ENCODE peak calls at places on chromosome 19, in five cellular contexts. F is H9, E is mesenchymal stem cell, I is H1, L is trophoblast cell. Y is an unnamed sample.
A peak's percentile ranks its signal among the peaks of the same experiment; 100 is the strongest.

GRCh38 chr19:29320611-29321010 is 107.7 kb upstream of the UQCRFS1 start:
- DNase-seq in F (peak; percentile 8), E (no peak), I (no peak), L (no peak), Y (no peak)

GRCh38 chr19:41376241-41376997 is at the start of gene TMEM91:
- DNase-seq in F (peak; percentile 69), E (peak; percentile 64), I (peak; percentile 85), L (no peak), Y (no peak)

GRCh38 chr19:18987456-18987855 is 45.9 kb downstream of the SUGP2 start:
- DNase-seq in F (no peak), E (no peak), I (no peak), L (no peak), Y (no peak)

GRCh38 chr19:44587863-44588752 is 25.3 kb upstream of the IGSF23 start:
- DNase-seq in F (no peak), E (peak; percentile 92), I (no peak), L (peak; percentile 69), Y (no peak)

GRCh38 chr19:57477191-57478008 is at the start of gene ZNF772:
- DNase-seq in F (peak; percentile 91), E (peak; percentile 98), I (peak; percentile 93), L (peak; percentile 87), Y (peak; percentile 92)

GRCh38 chr19:30131246-30131645 is 189.2 kb downstream of the URI1 start:
- DNase-seq in F (no peak), E (no peak), I (no peak), L (peak; percentile 80), Y (no peak)

GRCh38 chr19:18160792-18161690 is 8.1 kb downstream of the PIK3R2 start:
- DNase-seq in F (peak; percentile 76), E (no peak), I (peak; percentile 92), L (peak; percentile 52), Y (peak; percentile 66)

GRCh38 chr19:10420444-10421239 is at the start of gene PDE4A:
- DNase-seq in F (peak; percentile 57), E (peak; percentile 46), I (peak; percentile 80), L (no peak), Y (no peak)

GRCh38 chr19:27792576-27793127 is 1420.3 kb downstream of the UQCRFS1 start:
- DNase-seq in F (no peak), E (no peak), I (no peak), L (no peak), Y (no peak)
- H3K4ac ChIP-seq in F (no peak overlapping the region), E (peak overlapping the region; percentile 82), I (no peak overlapping the region), L (no peak overlapping the region), Y (no peak overlapping the region)

DNA sequence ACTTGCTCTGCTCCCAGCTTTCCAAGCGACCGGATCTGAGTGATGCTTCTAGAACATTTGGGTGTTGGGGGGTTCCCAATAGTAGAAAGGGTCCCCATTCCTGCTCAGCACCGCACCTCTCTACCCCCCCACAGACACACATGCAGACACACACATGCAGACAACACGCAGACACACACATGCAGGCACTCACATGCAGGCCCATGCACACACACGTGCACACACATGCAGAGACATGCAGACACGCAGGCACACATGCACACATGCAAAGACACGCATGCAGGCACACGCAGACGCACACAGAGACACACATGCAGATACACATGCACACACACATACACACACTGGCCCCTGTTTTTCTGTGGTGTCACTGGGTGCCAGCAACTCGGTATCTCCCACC is 23.8 kb downstream of the ONECUT3 start:
- DNase-seq in F (peak; percentile 27), E (no peak), I (no peak), L (no peak), Y (no peak)
- H2BK12ac ChIP-seq in F (no peak overlapping the region), E (no peak overlapping the region), I (peak overlapping the region; percentile 45), L (no peak overlapping the region), Y (no peak overlapping the region)

DNA sequence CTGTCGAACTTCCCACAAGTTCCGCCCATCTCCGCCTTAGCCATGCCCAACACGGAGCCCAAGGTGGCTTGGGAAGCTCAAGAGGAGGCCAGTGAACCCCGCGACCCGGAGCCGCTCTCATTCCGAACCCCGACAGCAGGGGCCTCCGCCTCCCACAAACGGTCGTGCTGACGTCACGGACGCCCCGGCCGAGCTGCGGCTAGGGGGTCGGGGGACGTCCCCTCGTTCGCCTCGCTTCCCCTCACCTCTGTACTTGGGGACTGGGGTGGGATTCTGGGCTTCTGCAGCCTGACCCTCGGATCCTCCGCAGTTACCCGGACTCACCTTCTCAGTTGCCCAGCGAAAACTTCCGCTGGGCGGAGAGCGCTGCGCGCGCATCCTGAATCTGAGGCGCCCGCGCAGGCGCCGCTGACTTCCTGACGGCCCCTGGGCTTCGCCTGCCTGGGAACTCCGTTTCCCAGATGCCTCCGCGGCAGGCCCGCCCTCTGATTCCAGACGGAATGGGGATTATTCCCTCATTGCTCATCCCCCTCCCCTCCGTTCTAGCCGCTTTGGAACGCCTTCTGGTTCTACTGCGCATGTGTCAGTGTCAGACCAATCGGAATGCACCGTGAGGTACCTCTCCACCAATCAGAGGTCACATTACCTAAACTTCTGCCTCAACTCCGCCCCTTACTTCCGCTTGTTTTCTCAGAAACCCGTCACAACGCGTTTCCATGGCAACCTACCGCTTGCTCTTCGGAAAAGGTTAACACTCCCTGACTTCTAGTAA is at the start of gene VRK3:
- DNase-seq in F (peak; percentile 99), E (peak; percentile 100), I (peak; percentile 93), L (peak; percentile 100), Y (peak; percentile 100)
- H3K4ac ChIP-seq in F (no peak within 1 kb of the TSS), E (peak within 1 kb of the TSS; percentile 74), I (no peak within 1 kb of the TSS), L (peak within 1 kb of the TSS; percentile 77), Y (no peak within 1 kb of the TSS)

GRCh38 chr19:3208317-3209207 is 15.9 kb upstream of the CELF5 start:
- DNase-seq in F (no peak), E (no peak), I (no peak), L (no peak), Y (no peak)
- H2BK12ac ChIP-seq in F (no peak overlapping the region), E (no peak overlapping the region), I (no peak overlapping the region), L (no peak overlapping the region), Y (no peak overlapping the region)

DNA sequence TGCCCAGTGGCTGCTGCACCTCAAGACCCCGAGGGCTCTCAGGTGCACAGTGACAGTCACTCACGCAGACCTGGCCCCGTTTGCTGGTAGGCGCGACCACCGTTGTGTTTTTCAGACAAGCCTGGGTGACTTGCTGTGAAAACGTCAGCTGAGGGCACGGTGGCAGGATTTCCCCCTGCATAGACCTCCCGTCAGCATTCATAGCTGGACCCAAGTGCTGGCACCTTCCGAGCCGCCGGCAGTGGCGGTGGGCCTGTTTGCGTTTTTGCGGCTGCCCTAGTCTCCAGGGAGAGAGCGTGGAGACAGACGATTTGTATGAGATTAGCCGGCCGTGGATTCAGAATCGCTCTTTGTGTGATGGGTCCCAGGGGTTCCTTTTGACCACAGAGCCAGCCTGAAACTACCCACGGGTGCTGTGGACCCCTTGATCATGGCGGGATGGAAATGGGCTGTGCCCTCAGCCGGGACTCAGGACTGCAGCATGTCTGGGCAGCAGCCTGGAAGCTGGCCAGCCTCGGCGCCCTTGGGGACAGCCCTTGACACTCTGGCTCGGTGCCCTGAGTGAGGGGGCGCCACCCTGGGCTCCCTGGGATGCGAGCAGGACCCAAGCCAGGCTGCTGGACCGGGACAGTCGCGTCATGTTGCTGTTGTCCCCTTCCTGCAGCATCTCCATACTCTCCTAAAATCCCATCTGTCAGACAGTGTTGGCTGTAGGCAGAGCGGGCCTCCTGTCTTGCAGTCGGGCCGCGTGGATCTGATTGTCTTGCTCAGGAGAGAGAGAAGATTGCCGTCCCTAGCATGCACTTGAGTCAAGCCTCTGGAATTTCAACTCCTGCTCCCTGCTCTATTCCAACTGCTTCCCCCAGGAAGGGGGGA is 8.6 kb downstream of the KDM4B start:
- DNase-seq in F (no peak), E (peak; percentile 92), I (no peak), L (peak; percentile 68), Y (no peak)
- H3K4ac ChIP-seq in F (no peak overlapping the region), E (peak overlapping the region; percentile 77), I (no peak overlapping the region), L (peak overlapping the region; percentile 82), Y (no peak overlapping the region)

GRCh38 chr19:40247735-40248262 is 21.3 kb upstream of the CCNP start:
- DNase-seq in F (no peak), E (no peak), I (no peak), L (no peak), Y (no peak)

GRCh38 chr19:40244596-40244995 is 18.1 kb upstream of the CCNP start:
- DNase-seq in F (no peak), E (no peak), I (no peak), L (no peak), Y (no peak)

GRCh38 chr19:40246292-40247073 is 20.0 kb upstream of the CCNP start:
- DNase-seq in F (no peak), E (no peak), I (no peak), L (no peak), Y (no peak)

GRCh38 chr19:40247178-40247577 is 20.7 kb upstream of the CCNP start:
- DNase-seq in F (no peak), E (no peak), I (no peak), L (no peak), Y (no peak)

GRCh38 chr19:40245506-40246128 is 19.1 kb upstream of the CCNP start:
- DNase-seq in F (no peak), E (no peak), I (no peak), L (no peak), Y (no peak)
- H2BK12ac ChIP-seq in F (no peak overlapping the region), E (no peak overlapping the region), I (no peak overlapping the region), L (no peak overlapping the region), Y (no peak overlapping the region)

GRCh38 chr19:38039966-38040365 is 133.0 kb downstream of the SIPA1L3 start:
- DNase-seq in F (no peak), E (peak; percentile 95), I (no peak), L (no peak), Y (no peak)
- H3K4ac ChIP-seq in F (no peak overlapping the region), E (no peak overlapping the region), I (no peak overlapping the region), L (no peak overlapping the region), Y (no peak overlapping the region)